ENCODE peak calls at places on chromosomes 16 and 17, in five cellular contexts. One of them, this sample, is unnamed.

GRCh38 chr17:63450551-63450950 is 4.4 kb upstream of the CYB561 start:
- DNase-seq in lower lobe of right lung: no peak
- DNase-seq in left ventricle myocardium inferior: no peak
- DNase-seq in A549: no peak
- DNase-seq in body of pancreas: no peak
- DNase-seq in this sample: no peak

GRCh38 chr16:88508376-88508867 is 55.3 kb downstream of the ZFPM1 start:
- DNase-seq in lower lobe of right lung: no peak
- DNase-seq in A549: no peak
- DNase-seq in left ventricle myocardium inferior: no peak
- DNase-seq in body of pancreas: peak; percentile 27
- DNase-seq in this sample: no peak

GRCh38 chr16:7405166-7405565 is 72.5 kb downstream of the RBFOX1 start:
- DNase-seq in left ventricle myocardium inferior: peak; percentile 64
- DNase-seq in body of pancreas: peak; percentile 46
- DNase-seq in lower lobe of right lung: peak; percentile 80
- DNase-seq in A549: no peak
- DNase-seq in this sample: peak; percentile 43

GRCh38 chr17:68572138-68572842 is 28.9 kb downstream of the FAM20A start:
- DNase-seq in body of pancreas: peak; percentile 25
- DNase-seq in left ventricle myocardium inferior: no peak
- DNase-seq in A549: no peak
- DNase-seq in lower lobe of right lung: no peak
- DNase-seq in this sample: no peak

GRCh38 chr17:9389116-9389515 is 186.5 kb downstream of the STX8 start:
- DNase-seq in body of pancreas: peak; percentile 42
- DNase-seq in A549: peak; percentile 40
- DNase-seq in lower lobe of right lung: no peak
- DNase-seq in left ventricle myocardium inferior: no peak
- DNase-seq in this sample: no peak

GRCh38 chr16:28012031-28012445 is 51.5 kb downstream of the GSG1L start:
- DNase-seq in lower lobe of right lung: no peak
- DNase-seq in body of pancreas: no peak
- DNase-seq in A549: no peak
- DNase-seq in left ventricle myocardium inferior: no peak
- DNase-seq in this sample: no peak

GRCh38 chr17:20008242-20009051 is 712 bp upstream of the SPECC1 start:
- DNase-seq in body of pancreas: no peak
- DNase-seq in left ventricle myocardium inferior: peak; percentile 20
- DNase-seq in lower lobe of right lung: peak; percentile 54
- DNase-seq in A549: peak; percentile 59
- DNase-seq in this sample: peak; percentile 43

GRCh38 chr17:46047398-46047797 is 48.3 kb downstream of the STH start:
- DNase-seq in lower lobe of right lung: no peak
- DNase-seq in left ventricle myocardium inferior: no peak
- DNase-seq in A549: no peak
- DNase-seq in body of pancreas: no peak
- DNase-seq in this sample: no peak

GRCh38 chr17:31877911-31878702 is 19.1 kb upstream of the COPRS start:
- DNase-seq in body of pancreas: no peak
- DNase-seq in left ventricle myocardium inferior: no peak
- DNase-seq in lower lobe of right lung: no peak
- DNase-seq in A549: no peak
- DNase-seq in this sample: no peak

GRCh38 chr17:44223574-44224046 is 4.1 kb upstream of the UBTF start:
- DNase-seq in A549: no peak
- DNase-seq in lower lobe of right lung: no peak
- DNase-seq in left ventricle myocardium inferior: no peak
- DNase-seq in body of pancreas: peak; percentile 93
- DNase-seq in this sample: peak; percentile 66

GRCh38 chr16:66365588-66365987 is 903 bp upstream of the CDH5 start:
- DNase-seq in left ventricle myocardium inferior: peak; percentile 69
- DNase-seq in A549: no peak
- DNase-seq in body of pancreas: peak; percentile 13
- DNase-seq in lower lobe of right lung: no peak
- DNase-seq in this sample: peak; percentile 60

GRCh38 chr16:47806309-47806847 is 345.2 kb downstream of the PHKB start:
- DNase-seq in lower lobe of right lung: no peak
- DNase-seq in A549: no peak
- DNase-seq in body of pancreas: no peak
- DNase-seq in left ventricle myocardium inferior: no peak
- DNase-seq in this sample: no peak

GRCh38 chr17:15092762-15093161 is 172.4 kb downstream of the PMP22 start:
- DNase-seq in A549: no peak
- DNase-seq in body of pancreas: no peak
- DNase-seq in lower lobe of right lung: no peak
- DNase-seq in left ventricle myocardium inferior: no peak
- DNase-seq in this sample: no peak

GRCh38 chr16:14409563-14409962 is 220.5 kb downstream of the PARN start:
- DNase-seq in A549: no peak
- DNase-seq in left ventricle myocardium inferior: no peak
- DNase-seq in lower lobe of right lung: no peak
- DNase-seq in body of pancreas: peak; percentile 14
- DNase-seq in this sample: no peak

GRCh38 chr16:56298948-56299602 is 107.8 kb downstream of the GNAO1 start:
- DNase-seq in body of pancreas: no peak
- DNase-seq in A549: no peak
- DNase-seq in lower lobe of right lung: peak; percentile 52
- DNase-seq in left ventricle myocardium inferior: peak; percentile 28
- DNase-seq in this sample: peak; percentile 42

GRCh38 chr17:63531022-63531965 is 8.1 kb downstream of the KCNH6 start:
- DNase-seq in lower lobe of right lung: no peak
- DNase-seq in body of pancreas: no peak
- DNase-seq in A549: no peak
- DNase-seq in left ventricle myocardium inferior: no peak
- DNase-seq in this sample: no peak

GRCh38 chr17:47694818-47695663 is 1.1 kb downstream of the TBKBP1 start:
- DNase-seq in lower lobe of right lung: peak; percentile 84
- DNase-seq in left ventricle myocardium inferior: peak; percentile 75
- DNase-seq in body of pancreas: peak; percentile 56
- DNase-seq in A549: no peak
- DNase-seq in this sample: peak; percentile 64

GRCh38 chr17:2008332-2009126 is 16.6 kb downstream of the RTN4RL1 start:
- DNase-seq in A549: no peak
- DNase-seq in body of pancreas: no peak
- DNase-seq in left ventricle myocardium inferior: no peak
- DNase-seq in lower lobe of right lung: no peak
- DNase-seq in this sample: no peak

GRCh38 chr16:89921131-89921698 is 1.9 kb upstream of the TUBB3 start:
- DNase-seq in A549: no peak
- DNase-seq in left ventricle myocardium inferior: no peak
- DNase-seq in lower lobe of right lung: no peak
- DNase-seq in body of pancreas: no peak
- DNase-seq in this sample: no peak

GRCh38 chr17:67377727-67378443 is 804 bp downstream of the PITPNC1 start:
- DNase-seq in lower lobe of right lung: peak; percentile 75
- DNase-seq in A549: peak; percentile 58
- DNase-seq in left ventricle myocardium inferior: peak; percentile 60
- DNase-seq in body of pancreas: peak; percentile 64
- DNase-seq in this sample: peak; percentile 47

GRCh38 chr16:68360971-68361370 is 50.2 kb downstream of the PRMT7 start:
- DNase-seq in lower lobe of right lung: no peak
- DNase-seq in body of pancreas: no peak
- DNase-seq in A549: no peak
- DNase-seq in left ventricle myocardium inferior: no peak
- DNase-seq in this sample: no peak

GRCh38 chr16:55775857-55776256 is 57.0 kb downstream of the CES1 start:
- DNase-seq in lower lobe of right lung: no peak
- DNase-seq in left ventricle myocardium inferior: no peak
- DNase-seq in body of pancreas: no peak
- DNase-seq in A549: no peak
- DNase-seq in this sample: no peak

GRCh38 chr16:50509521-50510341 is 38.5 kb upstream of the NKD1 start:
- DNase-seq in left ventricle myocardium inferior: no peak
- DNase-seq in lower lobe of right lung: no peak
- DNase-seq in A549: no peak
- DNase-seq in body of pancreas: no peak
- DNase-seq in this sample: peak; percentile 57

GRCh38 chr17:64196626-64197025 is 66.4 kb downstream of the TEX2 start:
- DNase-seq in body of pancreas: no peak
- DNase-seq in lower lobe of right lung: no peak
- DNase-seq in left ventricle myocardium inferior: no peak
- DNase-seq in A549: no peak
- DNase-seq in this sample: no peak

GRCh38 chr16:569445-570254 is at the start of gene PIGQ:
- DNase-seq in A549: peak; percentile 81
- DNase-seq in left ventricle myocardium inferior: peak; percentile 71
- DNase-seq in lower lobe of right lung: peak; percentile 76
- DNase-seq in body of pancreas: peak; percentile 74
- DNase-seq in this sample: peak; percentile 89

GRCh38 chr17:35185849-35186248 is 8.3 kb downstream of the SLC35G3 start:
- DNase-seq in body of pancreas: no peak
- DNase-seq in A549: no peak
- DNase-seq in lower lobe of right lung: no peak
- DNase-seq in left ventricle myocardium inferior: no peak
- DNase-seq in this sample: no peak

GRCh38 chr16:78289844-78290277 is 190.4 kb downstream of the WWOX start:
- DNase-seq in lower lobe of right lung: no peak
- DNase-seq in left ventricle myocardium inferior: no peak
- DNase-seq in A549: no peak
- DNase-seq in body of pancreas: no peak
- DNase-seq in this sample: no peak

GRCh38 chr17:65173284-65173793 is 36.2 kb downstream of the RGS9 start:
- DNase-seq in A549: peak; percentile 39
- DNase-seq in body of pancreas: peak; percentile 59
- DNase-seq in left ventricle myocardium inferior: no peak
- DNase-seq in lower lobe of right lung: no peak
- DNase-seq in this sample: peak; percentile 18

GRCh38 chr17:2084129-2084765 is 29.3 kb downstream of the HIC1 start:
- DNase-seq in A549: no peak
- DNase-seq in body of pancreas: no peak
- DNase-seq in left ventricle myocardium inferior: peak; percentile 71
- DNase-seq in lower lobe of right lung: peak; percentile 48
- DNase-seq in this sample: peak; percentile 46

GRCh38 chr16:53504665-53505064 is 1.7 kb upstream of the AKTIP start:
- DNase-seq in A549: no peak
- DNase-seq in lower lobe of right lung: no peak
- DNase-seq in left ventricle myocardium inferior: no peak
- DNase-seq in body of pancreas: no peak
- DNase-seq in this sample: no peak

GRCh38 chr17:58370716-58371115 is 18.7 kb upstream of the SUPT4H1 start:
- DNase-seq in left ventricle myocardium inferior: no peak
- DNase-seq in A549: no peak
- DNase-seq in body of pancreas: no peak
- DNase-seq in lower lobe of right lung: no peak
- DNase-seq in this sample: no peak

GRCh38 chr16:30551781-30552180 is 6.4 kb downstream of the ZNF764 start:
- DNase-seq in left ventricle myocardium inferior: no peak
- DNase-seq in A549: no peak
- DNase-seq in lower lobe of right lung: peak; percentile 71
- DNase-seq in body of pancreas: no peak
- DNase-seq in this sample: no peak

GRCh38 chr16:30555848-30556473 is 2.2 kb downstream of the ZNF764 start:
- DNase-seq in body of pancreas: no peak
- DNase-seq in lower lobe of right lung: no peak
- DNase-seq in left ventricle myocardium inferior: no peak
- DNase-seq in A549: no peak
- DNase-seq in this sample: no peak

GRCh38 chr16:30554933-30555847 is 3.0 kb downstream of the ZNF764 start:
- DNase-seq in lower lobe of right lung: no peak
- DNase-seq in body of pancreas: no peak
- DNase-seq in A549: no peak
- DNase-seq in left ventricle myocardium inferior: no peak
- DNase-seq in this sample: no peak

GRCh38 chr16:30552956-30553355 is 5.2 kb downstream of the ZNF764 start:
- DNase-seq in lower lobe of right lung: no peak
- DNase-seq in A549: no peak
- DNase-seq in left ventricle myocardium inferior: no peak
- DNase-seq in body of pancreas: no peak
- DNase-seq in this sample: no peak

DNA sequence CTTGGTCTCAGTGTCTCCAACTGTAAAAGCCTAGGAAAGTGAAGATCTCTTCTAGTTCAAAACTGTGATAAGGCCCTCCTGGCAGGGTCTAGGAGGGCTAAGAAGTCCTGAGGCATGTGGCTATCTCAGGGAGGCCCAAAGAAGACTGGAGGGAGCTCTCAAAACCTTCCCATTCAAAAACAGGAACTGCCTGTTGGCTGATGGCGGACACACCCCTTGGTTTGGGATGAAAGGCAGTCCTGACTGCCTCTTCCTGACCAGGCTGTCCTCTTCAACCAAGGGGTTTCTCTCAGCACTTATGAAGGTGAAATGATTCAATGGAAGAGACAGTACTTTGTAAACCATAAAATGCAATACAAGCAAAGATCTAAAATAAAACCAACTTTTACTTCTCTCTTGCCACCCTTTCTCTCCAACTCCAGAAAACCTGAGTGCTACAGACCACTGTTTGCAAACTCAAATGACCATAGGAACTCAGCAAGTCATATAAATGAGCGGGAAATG is 4.7 kb downstream of the ZNF764 start:
- DNase-seq in A549: no peak
- DNase-seq in lower lobe of right lung: no peak
- DNase-seq in body of pancreas: no peak
- DNase-seq in left ventricle myocardium inferior: no peak
- DNase-seq in this sample: no peak
- TF ChIP-seq CTCF in A549: no peak
- TF ChIP-seq CTCF in lower lobe of right lung: no peak
- TF ChIP-seq CTCF in body of pancreas: no peak
- TF ChIP-seq CTCF in left ventricle myocardium inferior: no peak
- TF ChIP-seq CTCF in this sample: no peak

GRCh38 chr17:76415786-76416185 is 31.4 kb downstream of the SPHK1 start:
- DNase-seq in A549: no peak
- DNase-seq in lower lobe of right lung: no peak
- DNase-seq in body of pancreas: no peak
- DNase-seq in left ventricle myocardium inferior: no peak
- DNase-seq in this sample: no peak

GRCh38 chr17:76419576-76420245 is 33.2 kb downstream of the UBE2O start:
- DNase-seq in A549: no peak
- DNase-seq in body of pancreas: no peak
- DNase-seq in left ventricle myocardium inferior: no peak
- DNase-seq in lower lobe of right lung: no peak
- DNase-seq in this sample: no peak

GRCh38 chr17:76416447-76416846 is 32.0 kb downstream of the SPHK1 start:
- DNase-seq in lower lobe of right lung: no peak
- DNase-seq in body of pancreas: no peak
- DNase-seq in A549: no peak
- DNase-seq in left ventricle myocardium inferior: no peak
- DNase-seq in this sample: no peak

GRCh38 chr17:76416899-76417298 is 32.5 kb downstream of the SPHK1 start:
- DNase-seq in lower lobe of right lung: no peak
- DNase-seq in A549: no peak
- DNase-seq in left ventricle myocardium inferior: no peak
- DNase-seq in body of pancreas: no peak
- DNase-seq in this sample: no peak

GRCh38 chr17:76417499-76418143 is 33.2 kb downstream of the SPHK1 start:
- DNase-seq in lower lobe of right lung: no peak
- DNase-seq in A549: no peak
- DNase-seq in left ventricle myocardium inferior: no peak
- DNase-seq in body of pancreas: peak; percentile 63
- DNase-seq in this sample: no peak
- H3K27ac ChIP-seq in lower lobe of right lung: no peak overlapping the region
- H3K27ac ChIP-seq in A549: no peak overlapping the region
- H3K27ac ChIP-seq in left ventricle myocardium inferior: peak overlapping the region; percentile 39
- H3K27ac ChIP-seq in body of pancreas: peak overlapping the region; percentile 19
- H3K27ac ChIP-seq in this sample: no peak overlapping the region

GRCh38 chr17:41772586-41773189 is 13.8 kb downstream of the JUP start:
- DNase-seq in lower lobe of right lung: no peak
- DNase-seq in A549: no peak
- DNase-seq in body of pancreas: no peak
- DNase-seq in left ventricle myocardium inferior: no peak
- DNase-seq in this sample: no peak
- H3K4me1 ChIP-seq in lower lobe of right lung: peaks cover 62% of the 10 kb centered on the region
- H3K4me1 ChIP-seq in A549: peaks cover 62% of the 10 kb centered on the region
- H3K4me1 ChIP-seq in body of pancreas: peaks cover 57% of the 10 kb centered on the region
- H3K4me1 ChIP-seq in left ventricle myocardium inferior: peaks cover 60% of the 10 kb centered on the region
- H3K4me1 ChIP-seq in this sample: peaks cover 9% of the 10 kb centered on the region

GRCh38 chr16:10930755-10931093 is 11.5 kb downstream of the DEXI start:
- DNase-seq in left ventricle myocardium inferior: no peak
- DNase-seq in body of pancreas: no peak
- DNase-seq in A549: no peak
- DNase-seq in lower lobe of right lung: no peak
- DNase-seq in this sample: no peak
- TF ChIP-seq CTCF in left ventricle myocardium inferior: no peak
- TF ChIP-seq CTCF in body of pancreas: no peak
- TF ChIP-seq CTCF in A549: no peak
- TF ChIP-seq CTCF in lower lobe of right lung: no peak
- TF ChIP-seq CTCF in this sample: no peak